ENCODE peak calls at places on chromosomes 7 and 10, in nine cellular contexts. One of them, this sample, is unnamed.
A peak's percentile ranks its signal among the peaks of the same experiment; 100 is the strongest.

GRCh38 chr10:87550741-87551140 is 46.0 kb downstream of the MINPP1 start:
- DNase-seq in lower leg skin: no peak
- DNase-seq in AG10803: no peak
- DNase-seq in cardiac fibroblast: no peak
- DNase-seq in H9: no peak
- DNase-seq in astrocyte of the cerebellum: no peak
- DNase-seq in CD8-positive, alpha-beta T cell: no peak
- DNase-seq in heart left ventricle: no peak
- DNase-seq in coronary artery: no peak
- DNase-seq in this sample: no peak

GRCh38 chr7:1640376-1641172 is 29.5 kb upstream of the ELFN1 start:
- DNase-seq in coronary artery: no peak
- DNase-seq in AG10803: no peak
- DNase-seq in cardiac fibroblast: no peak
- DNase-seq in heart left ventricle: no peak
- DNase-seq in lower leg skin: no peak
- DNase-seq in astrocyte of the cerebellum: no peak
- DNase-seq in CD8-positive, alpha-beta T cell: no peak
- DNase-seq in H9: no peak
- DNase-seq in this sample: no peak

GRCh38 chr10:79244841-79245504 is 102.3 kb upstream of the PPIF start:
- DNase-seq in lower leg skin: no peak
- DNase-seq in coronary artery: no peak
- DNase-seq in astrocyte of the cerebellum: no peak
- DNase-seq in CD8-positive, alpha-beta T cell: peak; percentile 60
- DNase-seq in heart left ventricle: no peak
- DNase-seq in AG10803: peak; percentile 30
- DNase-seq in cardiac fibroblast: peak; percentile 25
- DNase-seq in H9: no peak
- DNase-seq in this sample: no peak

GRCh38 chr7:133355325-133355708 is 102.4 kb downstream of the EXOC4 start:
- DNase-seq in lower leg skin: no peak
- DNase-seq in cardiac fibroblast: peak; percentile 88
- DNase-seq in heart left ventricle: no peak
- DNase-seq in AG10803: peak; percentile 43
- DNase-seq in CD8-positive, alpha-beta T cell: no peak
- DNase-seq in coronary artery: no peak
- DNase-seq in astrocyte of the cerebellum: peak; percentile 50
- DNase-seq in H9: no peak
- DNase-seq in this sample: no peak

GRCh38 chr7:131148258-131148657 is 179.4 kb upstream of the MKLN1 start:
- DNase-seq in CD8-positive, alpha-beta T cell: no peak
- DNase-seq in lower leg skin: no peak
- DNase-seq in astrocyte of the cerebellum: no peak
- DNase-seq in heart left ventricle: no peak
- DNase-seq in H9: no peak
- DNase-seq in cardiac fibroblast: no peak
- DNase-seq in AG10803: no peak
- DNase-seq in coronary artery: no peak
- DNase-seq in this sample: no peak

GRCh38 chr7:78363866-78364265 is 565.3 kb downstream of the PHTF2 start:
- DNase-seq in cardiac fibroblast: no peak
- DNase-seq in H9: no peak
- DNase-seq in AG10803: no peak
- DNase-seq in CD8-positive, alpha-beta T cell: no peak
- DNase-seq in heart left ventricle: no peak
- DNase-seq in coronary artery: no peak
- DNase-seq in astrocyte of the cerebellum: no peak
- DNase-seq in lower leg skin: no peak
- DNase-seq in this sample: no peak

GRCh38 chr10:60990663-60991062 is 46.7 kb upstream of the RHOBTB1 start:
- DNase-seq in CD8-positive, alpha-beta T cell: no peak
- DNase-seq in lower leg skin: no peak
- DNase-seq in H9: no peak
- DNase-seq in astrocyte of the cerebellum: no peak
- DNase-seq in AG10803: no peak
- DNase-seq in cardiac fibroblast: no peak
- DNase-seq in coronary artery: no peak
- DNase-seq in heart left ventricle: no peak
- DNase-seq in this sample: no peak

GRCh38 chr7:30351724-30352123 is 67.3 kb downstream of the ZNRF2 start:
- DNase-seq in H9: no peak
- DNase-seq in heart left ventricle: no peak
- DNase-seq in lower leg skin: no peak
- DNase-seq in CD8-positive, alpha-beta T cell: no peak
- DNase-seq in astrocyte of the cerebellum: no peak
- DNase-seq in AG10803: no peak
- DNase-seq in coronary artery: no peak
- DNase-seq in cardiac fibroblast: no peak
- DNase-seq in this sample: no peak

GRCh38 chr7:67311901-67312300 is 315.3 kb downstream of the TYW1 start:
- DNase-seq in lower leg skin: no peak
- DNase-seq in AG10803: peak; percentile 57
- DNase-seq in CD8-positive, alpha-beta T cell: no peak
- DNase-seq in cardiac fibroblast: peak; percentile 74
- DNase-seq in astrocyte of the cerebellum: no peak
- DNase-seq in coronary artery: no peak
- DNase-seq in heart left ventricle: no peak
- DNase-seq in H9: no peak
- DNase-seq in this sample: no peak

GRCh38 chr7:112495820-112496462 is 15.2 kb downstream of the LSMEM1 start:
- DNase-seq in cardiac fibroblast: peak; percentile 74
- DNase-seq in heart left ventricle: no peak
- DNase-seq in CD8-positive, alpha-beta T cell: no peak
- DNase-seq in lower leg skin: peak; percentile 70
- DNase-seq in AG10803: peak; percentile 76
- DNase-seq in H9: peak; percentile 60
- DNase-seq in astrocyte of the cerebellum: peak; percentile 71
- DNase-seq in coronary artery: no peak
- DNase-seq in this sample: no peak

GRCh38 chr10:42734537-42734936 is 48.1 kb upstream of the BMS1 start:
- DNase-seq in astrocyte of the cerebellum: no peak
- DNase-seq in coronary artery: no peak
- DNase-seq in CD8-positive, alpha-beta T cell: no peak
- DNase-seq in H9: no peak
- DNase-seq in lower leg skin: no peak
- DNase-seq in cardiac fibroblast: no peak
- DNase-seq in AG10803: no peak
- DNase-seq in heart left ventricle: no peak
- DNase-seq in this sample: no peak

DNA sequence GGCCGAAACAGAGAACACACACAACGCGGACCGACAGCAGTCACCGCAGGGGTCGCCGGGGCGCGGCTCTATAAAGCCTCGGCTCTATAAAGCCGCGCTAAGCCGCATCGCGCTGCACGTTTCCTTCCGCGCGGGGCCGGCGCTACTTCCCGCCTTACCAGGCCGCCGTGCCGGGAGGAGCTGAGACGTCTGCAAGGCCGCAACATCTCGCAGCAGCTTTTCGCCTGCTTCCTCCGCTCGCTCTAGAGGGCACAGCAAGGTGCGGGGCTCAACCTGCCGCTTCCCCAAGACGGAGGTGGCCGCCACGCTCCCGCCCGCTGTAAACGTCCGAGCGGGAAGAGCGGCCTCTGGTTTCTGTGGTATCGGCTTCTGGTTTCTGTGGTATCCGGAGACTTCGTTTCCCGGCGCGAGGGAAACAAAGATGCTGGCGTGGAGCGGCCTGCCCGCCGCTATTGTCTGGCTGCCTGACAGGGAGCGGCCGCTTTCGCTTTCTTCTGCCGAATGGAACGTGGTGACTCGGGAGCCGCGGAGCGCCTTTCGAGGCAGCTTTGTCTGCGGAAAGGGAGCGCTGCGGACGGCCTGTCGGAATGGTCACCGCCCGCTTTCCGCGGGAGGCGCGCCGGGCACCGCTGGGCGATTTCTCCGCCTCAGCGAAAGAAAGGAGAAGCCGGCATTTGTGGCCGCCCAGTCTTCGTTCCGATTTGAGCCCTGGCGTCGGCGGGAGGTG is 91.8 kb downstream of the SPAG6 start:
- DNase-seq in cardiac fibroblast: peak; percentile 94
- DNase-seq in lower leg skin: peak; percentile 83
- DNase-seq in H9: peak; percentile 89
- DNase-seq in AG10803: peak; percentile 95
- DNase-seq in coronary artery: peak; percentile 86
- DNase-seq in astrocyte of the cerebellum: peak; percentile 81
- DNase-seq in heart left ventricle: peak; percentile 90
- DNase-seq in CD8-positive, alpha-beta T cell: peak; percentile 95
- DNase-seq in this sample: peak; percentile 79
- TF ChIP-seq CTCF in cardiac fibroblast: no peak
- TF ChIP-seq CTCF in lower leg skin: no peak
- TF ChIP-seq CTCF in H9: no peak
- TF ChIP-seq CTCF in AG10803: no peak
- TF ChIP-seq CTCF in coronary artery: no peak
- TF ChIP-seq CTCF in astrocyte of the cerebellum: no peak
- TF ChIP-seq CTCF in heart left ventricle: no peak
- TF ChIP-seq CTCF in CD8-positive, alpha-beta T cell: no peak
- TF ChIP-seq CTCF in this sample: peak; percentile 31

GRCh38 chr7:122143376-122143750 is 686 bp downstream of the AASS start:
- DNase-seq in AG10803: peak; percentile 17
- DNase-seq in CD8-positive, alpha-beta T cell: peak; percentile 51
- DNase-seq in coronary artery: peak; percentile 74
- DNase-seq in lower leg skin: no peak
- DNase-seq in astrocyte of the cerebellum: no peak
- DNase-seq in H9: no peak
- DNase-seq in heart left ventricle: peak; percentile 10
- DNase-seq in cardiac fibroblast: peak; percentile 34
- DNase-seq in this sample: peak; percentile 15

GRCh38 chr7:122148081-122148480 is 4.0 kb upstream of the AASS start:
- DNase-seq in lower leg skin: no peak
- DNase-seq in cardiac fibroblast: no peak
- DNase-seq in astrocyte of the cerebellum: no peak
- DNase-seq in AG10803: no peak
- DNase-seq in coronary artery: no peak
- DNase-seq in heart left ventricle: no peak
- DNase-seq in CD8-positive, alpha-beta T cell: no peak
- DNase-seq in H9: no peak
- DNase-seq in this sample: no peak

GRCh38 chr7:122140918-122141317 is 3.1 kb downstream of the AASS start:
- DNase-seq in astrocyte of the cerebellum: no peak
- DNase-seq in heart left ventricle: no peak
- DNase-seq in cardiac fibroblast: peak; percentile 10
- DNase-seq in H9: no peak
- DNase-seq in AG10803: no peak
- DNase-seq in coronary artery: no peak
- DNase-seq in CD8-positive, alpha-beta T cell: no peak
- DNase-seq in lower leg skin: no peak
- DNase-seq in this sample: no peak

GRCh38 chr7:122145937-122146336 is 1.9 kb upstream of the AASS start:
- DNase-seq in H9: no peak
- DNase-seq in coronary artery: no peak
- DNase-seq in heart left ventricle: no peak
- DNase-seq in CD8-positive, alpha-beta T cell: no peak
- DNase-seq in AG10803: no peak
- DNase-seq in cardiac fibroblast: no peak
- DNase-seq in astrocyte of the cerebellum: no peak
- DNase-seq in lower leg skin: no peak
- DNase-seq in this sample: no peak

DNA sequence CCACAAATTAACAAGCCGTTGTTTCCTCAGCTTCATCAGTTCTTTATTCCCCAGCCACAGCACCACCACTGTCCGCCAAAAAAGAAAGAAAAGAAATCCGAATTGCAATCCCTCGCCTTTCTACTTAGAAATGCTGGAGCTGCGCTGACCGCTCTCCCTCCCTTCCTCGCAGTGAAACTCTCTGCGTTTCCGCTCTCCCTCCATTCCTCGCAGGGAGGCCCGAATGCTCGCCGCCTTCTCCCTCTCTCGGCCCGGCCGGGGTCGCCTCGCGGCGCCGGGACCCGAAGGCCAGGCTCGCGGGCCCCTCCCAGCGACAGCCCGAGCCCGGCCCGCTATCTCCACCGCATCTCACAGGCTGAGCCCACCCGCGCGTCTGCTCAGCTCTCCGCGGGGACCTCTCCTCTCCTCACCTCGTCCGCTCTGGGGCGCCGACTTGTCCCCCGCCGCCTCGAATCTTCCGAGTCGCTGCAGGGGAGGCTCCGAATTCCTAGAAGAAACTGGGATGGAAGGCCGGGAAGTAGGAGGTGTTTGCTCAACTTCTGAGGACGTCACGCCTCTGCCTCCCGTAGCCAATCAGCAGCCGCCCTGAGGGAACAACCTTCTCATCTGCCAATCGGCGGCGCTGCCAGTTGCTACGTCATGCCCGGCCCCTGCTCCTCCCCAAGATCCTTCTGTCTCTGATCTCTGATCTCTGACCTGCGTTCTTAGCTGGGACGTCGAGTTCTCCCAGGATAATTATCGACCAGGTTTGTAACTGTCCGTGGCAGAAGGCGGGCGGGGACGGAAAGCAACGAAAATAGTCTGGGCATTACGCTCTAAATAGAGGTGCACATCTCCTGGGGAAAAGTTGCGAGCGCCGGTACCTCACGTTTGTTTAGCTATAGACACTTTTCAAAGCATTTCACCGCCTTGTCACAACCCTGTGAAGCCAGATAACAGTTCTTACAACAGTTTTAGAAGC is at the start of gene AASS:
- DNase-seq in CD8-positive, alpha-beta T cell: peak; percentile 82
- DNase-seq in AG10803: peak; percentile 93
- DNase-seq in coronary artery: peak; percentile 99
- DNase-seq in lower leg skin: peak; percentile 98
- DNase-seq in H9: peak; percentile 99
- DNase-seq in astrocyte of the cerebellum: peak; percentile 88
- DNase-seq in heart left ventricle: peak; percentile 97
- DNase-seq in cardiac fibroblast: peak; percentile 96
- DNase-seq in this sample: peak; percentile 87
- TF ChIP-seq CTCF in CD8-positive, alpha-beta T cell: no peak
- TF ChIP-seq CTCF in AG10803: no peak
- TF ChIP-seq CTCF in coronary artery: no peak
- TF ChIP-seq CTCF in lower leg skin: no peak
- TF ChIP-seq CTCF in H9: no peak
- TF ChIP-seq CTCF in astrocyte of the cerebellum: peak; percentile 15
- TF ChIP-seq CTCF in heart left ventricle: no peak
- TF ChIP-seq CTCF in cardiac fibroblast: no peak
- TF ChIP-seq CTCF in this sample: no peak

DNA sequence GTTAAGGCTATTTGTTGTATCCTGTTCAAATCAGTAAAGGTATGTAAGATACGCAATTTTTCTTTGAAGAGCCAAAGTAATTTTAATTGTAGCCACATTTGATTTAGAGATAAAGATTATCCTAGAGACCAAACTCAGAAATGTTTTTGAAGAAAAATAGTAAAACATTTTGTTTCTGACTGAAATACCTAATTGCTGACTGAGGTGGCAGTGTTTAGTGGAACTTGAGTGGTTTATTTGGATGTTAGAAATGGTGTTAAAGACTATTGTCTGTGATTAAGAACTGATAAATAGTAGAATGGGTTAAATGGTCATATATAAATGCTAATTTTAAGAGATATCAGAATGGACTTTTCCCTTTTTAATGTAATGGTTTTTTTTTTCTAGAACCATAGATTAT is 15.3 kb downstream of the EDRF1 start:
- DNase-seq in H9: no peak
- DNase-seq in AG10803: no peak
- DNase-seq in coronary artery: no peak
- DNase-seq in lower leg skin: no peak
- DNase-seq in CD8-positive, alpha-beta T cell: no peak
- DNase-seq in astrocyte of the cerebellum: no peak
- DNase-seq in heart left ventricle: no peak
- DNase-seq in cardiac fibroblast: no peak
- DNase-seq in this sample: no peak
- TF ChIP-seq CTCF in H9: peak; percentile 40
- TF ChIP-seq CTCF in AG10803: peak; percentile 19
- TF ChIP-seq CTCF in coronary artery: no peak
- TF ChIP-seq CTCF in lower leg skin: no peak
- TF ChIP-seq CTCF in CD8-positive, alpha-beta T cell: peak; percentile 25
- TF ChIP-seq CTCF in astrocyte of the cerebellum: no peak
- TF ChIP-seq CTCF in heart left ventricle: no peak
- TF ChIP-seq CTCF in cardiac fibroblast: no peak
- TF ChIP-seq CTCF in this sample: peak; percentile 28

GRCh38 chr10:132788180-132788830 is 2.4 kb upstream of the NKX6-2 start:
- DNase-seq in AG10803: peak; percentile 8
- DNase-seq in coronary artery: no peak
- DNase-seq in heart left ventricle: no peak
- DNase-seq in CD8-positive, alpha-beta T cell: no peak
- DNase-seq in lower leg skin: no peak
- DNase-seq in cardiac fibroblast: peak; percentile 30
- DNase-seq in astrocyte of the cerebellum: no peak
- DNase-seq in H9: no peak
- DNase-seq in this sample: no peak
- TF ChIP-seq CTCF in AG10803: peak; percentile 13
- TF ChIP-seq CTCF in coronary artery: no peak
- TF ChIP-seq CTCF in heart left ventricle: no peak
- TF ChIP-seq CTCF in CD8-positive, alpha-beta T cell: no peak
- TF ChIP-seq CTCF in lower leg skin: no peak
- TF ChIP-seq CTCF in cardiac fibroblast: peak; percentile 16
- TF ChIP-seq CTCF in astrocyte of the cerebellum: peak; percentile 33
- TF ChIP-seq CTCF in H9: peak; percentile 35
- TF ChIP-seq CTCF in this sample: peak; percentile 30

This sample was measured in progenitor cell of endocrine pancreas.